ENCODE peak calls at places on chromosomes 3 and 15, in seven cellular contexts. D is activated CD4-positive, alpha-beta T cell treated with anti-CD3 and anti-CD28 coated beads, Interleukin-2, amount 50 U/mL, for 1 hour; O is HT1080; N is caudate nucleus; R is left kidney; Y is GM04504; X is NCI-H146. W is an unnamed sample.

GRCh38 chr3:115324056-115324455 is 177.0 kb upstream of the ZBTB20 start:
- DNase-seq in D (no peak), O (no peak), N (no peak), R (no peak), Y (no peak), X (no peak), W (no peak)

GRCh38 chr3:141649871-141650270 is 88.2 kb upstream of the RNF7 start:
- DNase-seq in D (no peak), O (no peak), N (no peak), R (no peak), Y (no peak), X (no peak), W (no peak)

GRCh38 chr3:72265250-72265649 is 480.3 kb upstream of the PROK2 start:
- DNase-seq in D (no peak), O (no peak), N (no peak), R (peak; percentile 68), Y (no peak), X (no peak), W (no peak)

GRCh38 chr3:63993653-63994079 is 29.6 kb downstream of the PSMD6 start:
- DNase-seq in D (peak; percentile 52), O (peak; percentile 62), N (no peak), R (peak; percentile 88), Y (peak; percentile 49), X (peak; percentile 50), W (no peak)

GRCh38 chr15:49309889-49310288 is 113.2 kb upstream of the FGF7 start:
- DNase-seq in D (no peak), O (no peak), N (no peak), R (no peak), Y (no peak), X (no peak), W (no peak)

GRCh38 chr15:101313041-101313761 is 18.2 kb upstream of the SNRPA1 start:
- DNase-seq in D (no peak), O (no peak), N (no peak), R (no peak), Y (no peak), X (peak; percentile 65), W (no peak)

GRCh38 chr15:63203451-63204090 is 14.2 kb downstream of the RAB8B start:
- DNase-seq in D (peak; percentile 19), O (peak; percentile 74), N (no peak), R (no peak), Y (no peak), X (no peak), W (no peak)

GRCh38 chr3:123026551-123027291 is 842 bp downstream of the SEMA5B start:
- DNase-seq in D (peak; percentile 9), O (no peak), N (no peak), R (peak; percentile 59), Y (no peak), X (peak; percentile 61), W (no peak)

GRCh38 chr3:146594843-146595482 is 10.2 kb downstream of the PLSCR5 start:
- DNase-seq in D (no peak), O (no peak), N (no peak), R (peak; percentile 8), Y (no peak), X (no peak), W (no peak)

GRCh38 chr15:33149919-33150318 is 44.6 kb downstream of the FMN1 start:
- DNase-seq in D (no peak), O (peak; percentile 39), N (no peak), R (no peak), Y (no peak), X (no peak), W (no peak)

GRCh38 chr3:177371903-177372302 is 174.6 kb upstream of the TBL1XR1 start:
- DNase-seq in D (no peak), O (no peak), N (no peak), R (peak; percentile 32), Y (no peak), X (peak; percentile 95), W (no peak)

GRCh38 chr3:11136116-11136515 is 18.2 kb upstream of the HRH1 start:
- DNase-seq in D (no peak), O (no peak), N (no peak), R (no peak), Y (no peak), X (no peak), W (no peak)

GRCh38 chr15:31128919-31129768 is 27.6 kb upstream of the TRPM1 start:
- DNase-seq in D (peak; percentile 76), O (peak; percentile 43), N (no peak), R (peak; percentile 82), Y (peak; percentile 23), X (peak; percentile 58), W (no peak)

GRCh38 chr3:33926998-33927605 is 128.7 kb downstream of the PDCD6IP start:
- DNase-seq in D (no peak), O (no peak), N (no peak), R (no peak), Y (no peak), X (no peak), W (no peak)

GRCh38 chr3:107285197-107285596 is 92.0 kb upstream of the CCDC54 start:
- DNase-seq in D (no peak), O (peak; percentile 38), N (no peak), R (no peak), Y (no peak), X (no peak), W (no peak)

GRCh38 chr3:124234852-124235252 is 242.9 kb upstream of the ROPN1 start:
- DNase-seq in D (no peak), O (peak; percentile 46), N (no peak), R (no peak), Y (no peak), X (no peak), W (no peak)

GRCh38 chr3:193030276-193030675 is 112.6 kb upstream of the MB21D2 start:
- DNase-seq in D (no peak), O (peak; percentile 59), N (no peak), R (no peak), Y (no peak), X (no peak), W (no peak)

GRCh38 chr15:101296418-101297405 is 1.7 kb upstream of the SNRPA1 start:
- DNase-seq in D (no peak), O (no peak), N (no peak), R (no peak), Y (no peak), X (no peak), W (no peak)

GRCh38 chr3:60742606-60743145 is 508.6 kb downstream of the FHIT start:
- DNase-seq in D (no peak), O (peak; percentile 60), N (no peak), R (peak; percentile 63), Y (no peak), X (peak; percentile 93), W (no peak)

GRCh38 chr15:89971592-89971997 is 29.5 kb upstream of the ZNF710 start:
- DNase-seq in D (peak; percentile 43), O (peak; percentile 53), N (no peak), R (peak; percentile 88), Y (peak; percentile 20), X (peak; percentile 41), W (peak; percentile 4)

GRCh38 chr3:79086514-79086913 is 681.3 kb downstream of the ROBO1 start:
- DNase-seq in D (no peak), O (peak; percentile 54), N (no peak), R (peak; percentile 85), Y (no peak), X (peak; percentile 43), W (no peak)

GRCh38 chr3:125651246-125651645 is 55.9 kb upstream of the OSBPL11 start:
- DNase-seq in D (no peak), O (peak; percentile 25), N (no peak), R (peak; percentile 51), Y (no peak), X (no peak), W (no peak)

GRCh38 chr15:48266029-48266428 is 59.9 kb downstream of the SLC12A1 start:
- DNase-seq in D (no peak), O (peak; percentile 42), N (no peak), R (no peak), Y (no peak), X (no peak), W (no peak)

GRCh38 chr3:131277836-131278497 is 103.6 kb upstream of the NUDT16 start:
- DNase-seq in D (no peak), O (peak; percentile 16), N (no peak), R (peak; percentile 9), Y (no peak), X (no peak), W (no peak)

GRCh38 chr3:127089487-127090145 is 103.3 kb upstream of the PRR23E start:
- DNase-seq in D (no peak), O (no peak), N (no peak), R (no peak), Y (peak; percentile 17), X (no peak), W (no peak)